ENCODE peak calls at places on chromosomes 3 and 15, in five cellular contexts. One of them, this sample, is unnamed.

GRCh38 chr15:44010114-44010513 is 183.3 kb downstream of the WDR76 start:
- DNase-seq in AG09309: peak; percentile 24
- DNase-seq in NT2/D1: no peak
- DNase-seq in ecto neural progenitor cell: no peak
- DNase-seq in RCC 7860: peak; percentile 60
- DNase-seq in this sample: no peak

GRCh38 chr3:48084170-48084569 is 68.0 kb upstream of the MAP4 start:
- DNase-seq in AG09309: no peak
- DNase-seq in NT2/D1: no peak
- DNase-seq in ecto neural progenitor cell: no peak
- DNase-seq in RCC 7860: no peak
- DNase-seq in this sample: no peak

GRCh38 chr3:77081240-77081661 is 41.4 kb downstream of the ROBO2 start:
- DNase-seq in AG09309: peak; percentile 4
- DNase-seq in NT2/D1: no peak
- DNase-seq in ecto neural progenitor cell: no peak
- DNase-seq in RCC 7860: peak; percentile 53
- DNase-seq in this sample: no peak

GRCh38 chr3:146746190-146746589 is 141.0 kb upstream of the PLSCR5 start:
- DNase-seq in AG09309: peak; percentile 31
- DNase-seq in NT2/D1: no peak
- DNase-seq in ecto neural progenitor cell: no peak
- DNase-seq in RCC 7860: no peak
- DNase-seq in this sample: no peak

GRCh38 chr3:121295966-121296365 is 249.8 kb downstream of the POLQ start:
- DNase-seq in AG09309: no peak
- DNase-seq in NT2/D1: no peak
- DNase-seq in ecto neural progenitor cell: no peak
- DNase-seq in RCC 7860: no peak
- DNase-seq in this sample: no peak

GRCh38 chr15:64229129-64229724 is 66.4 kb upstream of the PPIB start:
- DNase-seq in AG09309: no peak
- DNase-seq in NT2/D1: no peak
- DNase-seq in ecto neural progenitor cell: no peak
- DNase-seq in RCC 7860: no peak
- DNase-seq in this sample: no peak

GRCh38 chr3:139988472-139988871 is 53.5 kb downstream of the CLSTN2 start:
- DNase-seq in AG09309: no peak
- DNase-seq in NT2/D1: no peak
- DNase-seq in ecto neural progenitor cell: peak; percentile 0
- DNase-seq in RCC 7860: no peak
- DNase-seq in this sample: no peak

GRCh38 chr3:14503706-14504065 is 36.5 kb downstream of the GRIP2 start:
- DNase-seq in AG09309: no peak
- DNase-seq in NT2/D1: no peak
- DNase-seq in ecto neural progenitor cell: no peak
- DNase-seq in RCC 7860: no peak
- DNase-seq in this sample: no peak

GRCh38 chr3:94176886-94177285 is 114.0 kb downstream of the NSUN3 start:
- DNase-seq in AG09309: no peak
- DNase-seq in NT2/D1: no peak
- DNase-seq in ecto neural progenitor cell: no peak
- DNase-seq in RCC 7860: no peak
- DNase-seq in this sample: no peak

GRCh38 chr3:169822540-169822939 is 9.8 kb upstream of the LRRC34 start:
- DNase-seq in AG09309: no peak
- DNase-seq in NT2/D1: no peak
- DNase-seq in ecto neural progenitor cell: no peak
- DNase-seq in RCC 7860: no peak
- DNase-seq in this sample: no peak

GRCh38 chr15:83207622-83208356 is at the start of gene HDGFL3:
- DNase-seq in AG09309: no peak
- DNase-seq in NT2/D1: peak; percentile 56
- DNase-seq in ecto neural progenitor cell: peak; percentile 87
- DNase-seq in RCC 7860: peak; percentile 38
- DNase-seq in this sample: no peak

GRCh38 chr15:45107941-45108630 is 5.9 kb downstream of the DUOX2 start:
- DNase-seq in AG09309: no peak
- DNase-seq in NT2/D1: no peak
- DNase-seq in ecto neural progenitor cell: no peak
- DNase-seq in RCC 7860: no peak
- DNase-seq in this sample: no peak

GRCh38 chr15:53976844-53977392 is 1.3 kb upstream of the UNC13C start:
- DNase-seq in AG09309: no peak
- DNase-seq in NT2/D1: no peak
- DNase-seq in ecto neural progenitor cell: peak; percentile 49
- DNase-seq in RCC 7860: peak; percentile 33
- DNase-seq in this sample: no peak

GRCh38 chr3:72295276-72295973 is 510.5 kb upstream of the PROK2 start:
- DNase-seq in AG09309: no peak
- DNase-seq in NT2/D1: no peak
- DNase-seq in ecto neural progenitor cell: no peak
- DNase-seq in RCC 7860: no peak
- DNase-seq in this sample: no peak

GRCh38 chr3:64853456-64853855 is 165.7 kb upstream of the ADAMTS9 start:
- DNase-seq in AG09309: no peak
- DNase-seq in NT2/D1: no peak
- DNase-seq in ecto neural progenitor cell: no peak
- DNase-seq in RCC 7860: peak; percentile 19
- DNase-seq in this sample: no peak

GRCh38 chr3:125083776-125084175 is 28.0 kb upstream of the HEG1 start:
- DNase-seq in AG09309: no peak
- DNase-seq in NT2/D1: no peak
- DNase-seq in ecto neural progenitor cell: no peak
- DNase-seq in RCC 7860: peak; percentile 45
- DNase-seq in this sample: no peak

GRCh38 chr15:99485992-99486370 is 79.8 kb upstream of the MEF2A start:
- DNase-seq in AG09309: no peak
- DNase-seq in NT2/D1: no peak
- DNase-seq in ecto neural progenitor cell: no peak
- DNase-seq in RCC 7860: no peak
- DNase-seq in this sample: no peak

GRCh38 chr3:9231488-9231887 is 18.0 kb downstream of the SRGAP3 start:
- DNase-seq in AG09309: no peak
- DNase-seq in NT2/D1: no peak
- DNase-seq in ecto neural progenitor cell: no peak
- DNase-seq in RCC 7860: no peak
- DNase-seq in this sample: no peak

GRCh38 chr15:65653341-65653740 is 31.6 kb downstream of the SLC24A1 start:
- DNase-seq in AG09309: no peak
- DNase-seq in NT2/D1: no peak
- DNase-seq in ecto neural progenitor cell: no peak
- DNase-seq in RCC 7860: no peak
- DNase-seq in this sample: no peak

GRCh38 chr15:47523669-47524068 is 193.6 kb upstream of the SEMA6D start:
- DNase-seq in AG09309: no peak
- DNase-seq in NT2/D1: no peak
- DNase-seq in ecto neural progenitor cell: no peak
- DNase-seq in RCC 7860: no peak
- DNase-seq in this sample: no peak

GRCh38 chr15:45168751-45169551 is 18.8 kb downstream of the SHF start:
- DNase-seq in AG09309: no peak
- DNase-seq in NT2/D1: no peak
- DNase-seq in ecto neural progenitor cell: no peak
- DNase-seq in RCC 7860: no peak
- DNase-seq in this sample: no peak

GRCh38 chr15:33807665-33808064 is 160.6 kb upstream of the CHRM5 start:
- DNase-seq in AG09309: no peak
- DNase-seq in NT2/D1: no peak
- DNase-seq in ecto neural progenitor cell: no peak
- DNase-seq in RCC 7860: no peak
- DNase-seq in this sample: no peak

GRCh38 chr3:155983834-155984474 is 113.5 kb downstream of the GMPS start:
- DNase-seq in AG09309: no peak
- DNase-seq in NT2/D1: no peak
- DNase-seq in ecto neural progenitor cell: no peak
- DNase-seq in RCC 7860: no peak
- DNase-seq in this sample: no peak

GRCh38 chr3:136617123-136617700 is 135.0 kb downstream of the STAG1 start:
- DNase-seq in AG09309: no peak
- DNase-seq in NT2/D1: no peak
- DNase-seq in ecto neural progenitor cell: no peak
- DNase-seq in RCC 7860: no peak
- DNase-seq in this sample: no peak

GRCh38 chr3:152688313-152688712 is 146.6 kb upstream of the P2RY1 start:
- DNase-seq in AG09309: no peak
- DNase-seq in NT2/D1: peak; percentile 18
- DNase-seq in ecto neural progenitor cell: peak; percentile 53
- DNase-seq in RCC 7860: no peak
- DNase-seq in this sample: no peak

GRCh38 chr3:141797167-141797773 is 34.1 kb downstream of the GRK7 start:
- DNase-seq in AG09309: no peak
- DNase-seq in NT2/D1: peak; percentile 70
- DNase-seq in ecto neural progenitor cell: peak; percentile 90
- DNase-seq in RCC 7860: no peak
- DNase-seq in this sample: no peak

GRCh38 chr3:132417695-132418520 is 606 bp downstream of the DNAJC13 start:
- DNase-seq in AG09309: no peak
- DNase-seq in NT2/D1: peak; percentile 35
- DNase-seq in ecto neural progenitor cell: no peak
- DNase-seq in RCC 7860: peak; percentile 72
- DNase-seq in this sample: peak; percentile 87

GRCh38 chr3:115725800-115726199 is 102.5 kb downstream of the GAP43 start:
- DNase-seq in AG09309: no peak
- DNase-seq in NT2/D1: no peak
- DNase-seq in ecto neural progenitor cell: no peak
- DNase-seq in RCC 7860: no peak
- DNase-seq in this sample: no peak

GRCh38 chr15:29920515-29920914 is 98.2 kb upstream of the TJP1 start:
- DNase-seq in AG09309: no peak
- DNase-seq in NT2/D1: no peak
- DNase-seq in ecto neural progenitor cell: no peak
- DNase-seq in RCC 7860: peak; percentile 90
- DNase-seq in this sample: no peak

GRCh38 chr15:88745696-88746095 is 57.5 kb upstream of the ACAN start:
- DNase-seq in AG09309: peak; percentile 87
- DNase-seq in NT2/D1: no peak
- DNase-seq in ecto neural progenitor cell: no peak
- DNase-seq in RCC 7860: peak; percentile 17
- DNase-seq in this sample: no peak

GRCh38 chr15:28918141-28918983 is 32.6 kb downstream of the APBA2 start:
- DNase-seq in AG09309: no peak
- DNase-seq in NT2/D1: peak; percentile 52
- DNase-seq in ecto neural progenitor cell: peak; percentile 85
- DNase-seq in RCC 7860: no peak
- DNase-seq in this sample: peak; percentile 84

GRCh38 chr3:61743067-61743466 is 181.7 kb downstream of the PTPRG start:
- DNase-seq in AG09309: no peak
- DNase-seq in NT2/D1: no peak
- DNase-seq in ecto neural progenitor cell: no peak
- DNase-seq in RCC 7860: no peak
- DNase-seq in this sample: no peak

GRCh38 chr3:194905696-194906095 is 220.0 kb downstream of the FAM43A start:
- DNase-seq in AG09309: no peak
- DNase-seq in NT2/D1: no peak
- DNase-seq in ecto neural progenitor cell: no peak
- DNase-seq in RCC 7860: no peak
- DNase-seq in this sample: no peak

GRCh38 chr3:43996379-43997301 is 245.0 kb upstream of the TOPAZ1 start:
- DNase-seq in AG09309: no peak
- DNase-seq in NT2/D1: peak; percentile 18
- DNase-seq in ecto neural progenitor cell: peak; percentile 76
- DNase-seq in RCC 7860: no peak
- DNase-seq in this sample: no peak

GRCh38 chr3:96466441-96466840 is 348.0 kb upstream of the EPHA6 start:
- DNase-seq in AG09309: no peak
- DNase-seq in NT2/D1: no peak
- DNase-seq in ecto neural progenitor cell: no peak
- DNase-seq in RCC 7860: no peak
- DNase-seq in this sample: no peak

GRCh38 chr3:56189486-56189985 is 278.7 kb downstream of the ERC2 start:
- DNase-seq in AG09309: no peak
- DNase-seq in NT2/D1: no peak
- DNase-seq in ecto neural progenitor cell: no peak
- DNase-seq in RCC 7860: no peak
- DNase-seq in this sample: no peak

GRCh38 chr3:133271491-133271890 is 128.4 kb upstream of the BFSP2 start:
- DNase-seq in AG09309: no peak
- DNase-seq in NT2/D1: no peak
- DNase-seq in ecto neural progenitor cell: no peak
- DNase-seq in RCC 7860: no peak
- DNase-seq in this sample: no peak

GRCh38 chr15:60009581-60010379 is 5.7 kb downstream of the FOXB1 start:
- DNase-seq in AG09309: no peak
- DNase-seq in NT2/D1: no peak
- DNase-seq in ecto neural progenitor cell: no peak
- DNase-seq in RCC 7860: no peak
- DNase-seq in this sample: no peak

GRCh38 chr3:154970796-154971195 is 109.3 kb upstream of the MME start:
- DNase-seq in AG09309: peak; percentile 96
- DNase-seq in NT2/D1: no peak
- DNase-seq in ecto neural progenitor cell: no peak
- DNase-seq in RCC 7860: no peak
- DNase-seq in this sample: no peak

This sample was measured in chondrocyte.